ENCODE peak calls at places on chromosomes 4 and X, in ten cellular contexts. R is GM13976; X is NCI-H526 treated with DMSO at 0.1 percent for 48 hours; L is head of caudate nucleus; F is GM13977; D is mesenteric fat pad; O is lung microvascular endothelial cell; H is body of pancreas; N is activated CD8-positive, alpha-beta memory T cell treated with anti-CD3 and anti-CD28 coated beads for 4 hours; Q is GM23248. Z is an unnamed sample.

GRCh38 chrX:7789200-7789599 is 53.8 kb upstream of the VCX start:
- DNase-seq in R (no peak), X (no peak), L (no peak), F (no peak), D (no peak), O (no peak), H (no peak), N (no peak), Q (no peak), Z (no peak)

GRCh38 chr4:108359130-108359709 is 190.5 kb upstream of the LEF1 start:
- DNase-seq in R (no peak), X (no peak), L (no peak), F (no peak), D (no peak), O (no peak), H (no peak), N (no peak), Q (no peak), Z (no peak)

GRCh38 chr4:35970366-35970960 is 273.9 kb downstream of the ARAP2 start:
- DNase-seq in R (no peak), X (no peak), L (no peak), F (no peak), D (no peak), O (no peak), H (no peak), N (no peak), Q (no peak), Z (no peak)

GRCh38 chr4:37685726-37686372 is 327 bp downstream of the RELL1 start:
- DNase-seq in R (peak; percentile 52), X (peak; percentile 63), L (no peak), F (no peak), D (peak; percentile 90), O (peak; percentile 45), H (peak; percentile 65), N (no peak), Q (peak; percentile 76), Z (peak; percentile 86)

GRCh38 chr4:184142121-184143000 is 75.3 kb downstream of the ENPP6 start:
- DNase-seq in R (no peak), X (no peak), L (no peak), F (no peak), D (no peak), O (no peak), H (no peak), N (no peak), Q (no peak), Z (no peak)

GRCh38 chrX:118181030-118181429 is 64.4 kb upstream of the KLHL13 start:
- DNase-seq in R (no peak), X (no peak), L (no peak), F (no peak), D (no peak), O (no peak), H (no peak), N (no peak), Q (peak; percentile 5), Z (no peak)

GRCh38 chrX:107629533-107629909 is 1.2 kb downstream of the PRPS1 start:
- DNase-seq in R (no peak), X (peak; percentile 24), L (no peak), F (no peak), D (no peak), O (peak; percentile 25), H (peak; percentile 12), N (no peak), Q (peak; percentile 63), Z (no peak)

GRCh38 chr4:38967260-38968095 is 64.7 kb downstream of the TMEM156 start:
- DNase-seq in R (no peak), X (no peak), L (no peak), F (no peak), D (no peak), O (peak; percentile 69), H (no peak), N (no peak), Q (peak; percentile 92), Z (no peak)

GRCh38 chrX:148755111-148755510 is 254.7 kb downstream of the AFF2 start:
- DNase-seq in R (no peak), X (no peak), L (no peak), F (no peak), D (no peak), O (no peak), H (no peak), N (no peak), Q (peak; percentile 13), Z (no peak)

GRCh38 chrX:39470588-39471155 is 627.1 kb downstream of the BCOR start:
- DNase-seq in R (no peak), X (no peak), L (peak; percentile 21), F (no peak), D (no peak), O (no peak), H (no peak), N (no peak), Q (peak; percentile 61), Z (no peak)

GRCh38 chr4:5758741-5759140 is 47.7 kb downstream of the EVC start:
- DNase-seq in R (no peak), X (no peak), L (no peak), F (no peak), D (peak; percentile 51), O (peak; percentile 95), H (no peak), N (no peak), Q (peak; percentile 99), Z (no peak)

GRCh38 chr4:2935762-2936743 is 27.2 kb downstream of the NOP14 start:
- DNase-seq in R (peak; percentile 57), X (no peak), L (no peak), F (no peak), D (peak; percentile 83), O (no peak), H (no peak), N (no peak), Q (peak; percentile 32), Z (peak; percentile 15)

GRCh38 chrX:73855546-73855945 is 292.5 kb downstream of the CHIC1 start:
- DNase-seq in R (peak; percentile 41), X (peak; percentile 5), L (peak; percentile 76), F (peak; percentile 57), D (no peak), O (peak; percentile 66), H (peak; percentile 80), N (peak; percentile 42), Q (peak; percentile 75), Z (peak; percentile 89)

GRCh38 chr4:6492027-6492590 is 19.7 kb upstream of the PPP2R2C start:
- DNase-seq in R (no peak), X (no peak), L (no peak), F (no peak), D (no peak), O (no peak), H (no peak), N (no peak), Q (no peak), Z (no peak)

GRCh38 chr4:24067781-24068193 is 177.9 kb upstream of the PPARGC1A start:
- DNase-seq in R (no peak), X (no peak), L (no peak), F (no peak), D (no peak), O (peak; percentile 55), H (peak; percentile 31), N (no peak), Q (peak; percentile 69), Z (no peak)

GRCh38 chr4:72899214-72899613 is 170.3 kb downstream of the COX18 start:
- DNase-seq in R (no peak), X (no peak), L (no peak), F (no peak), D (no peak), O (no peak), H (no peak), N (no peak), Q (no peak), Z (no peak)

GRCh38 chr4:71187399-71188196 is 151.2 kb upstream of the SLC4A4 start:
- DNase-seq in R (no peak), X (no peak), L (peak; percentile 20), F (peak; percentile 44), D (no peak), O (no peak), H (peak; percentile 61), N (no peak), Q (peak; percentile 85), Z (peak; percentile 15)

GRCh38 chr4:137310593-137311490 is 221.5 kb downstream of the PCDH18 start:
- DNase-seq in R (no peak), X (no peak), L (no peak), F (no peak), D (no peak), O (no peak), H (no peak), N (no peak), Q (peak; percentile 85), Z (no peak)

GRCh38 chr4:124754671-124755070 is 42.1 kb upstream of the ANKRD50 start:
- DNase-seq in R (no peak), X (no peak), L (no peak), F (no peak), D (no peak), O (no peak), H (no peak), N (no peak), Q (peak; percentile 14), Z (no peak)

GRCh38 chr4:186485621-186486062 is 69.7 kb downstream of the MTNR1A start:
- DNase-seq in R (no peak), X (peak; percentile 7), L (peak; percentile 38), F (no peak), D (no peak), O (no peak), H (peak; percentile 53), N (no peak), Q (peak; percentile 44), Z (peak; percentile 56)

GRCh38 chr4:183344523-183345255 is 22.5 kb upstream of the CLDN24 start:
- DNase-seq in R (no peak), X (no peak), L (no peak), F (no peak), D (peak; percentile 59), O (peak; percentile 49), H (no peak), N (no peak), Q (no peak), Z (no peak)

GRCh38 chrX:40144576-40144975 is 46.8 kb upstream of the BCOR start:
- DNase-seq in R (no peak), X (no peak), L (no peak), F (no peak), D (no peak), O (no peak), H (no peak), N (no peak), Q (no peak), Z (no peak)

GRCh38 chr4:117700111-117700892 is 334.0 kb upstream of the NDST3 start:
- DNase-seq in R (peak; percentile 4), X (no peak), L (no peak), F (peak; percentile 7), D (no peak), O (no peak), H (no peak), N (no peak), Q (no peak), Z (no peak)

GRCh38 chrX:16516473-16516872 is 133.5 kb upstream of the S100G start:
- DNase-seq in R (no peak), X (no peak), L (no peak), F (no peak), D (no peak), O (no peak), H (no peak), N (no peak), Q (peak; percentile 5), Z (no peak)

GRCh38 chr4:145480257-145480656 is 1.4 kb upstream of the SMAD1 start:
- DNase-seq in R (no peak), X (no peak), L (no peak), F (no peak), D (no peak), O (no peak), H (no peak), N (no peak), Q (peak; percentile 3), Z (no peak)

GRCh38 chr4:3613980-3614730 is 81.9 kb upstream of the LRPAP1 start:
- DNase-seq in R (no peak), X (no peak), L (no peak), F (no peak), D (no peak), O (no peak), H (peak; percentile 60), N (no peak), Q (peak; percentile 29), Z (no peak)

GRCh38 chr4:122914938-122915337 is 7.5 kb downstream of the NUDT6 start:
- DNase-seq in R (no peak), X (no peak), L (no peak), F (no peak), D (no peak), O (peak; percentile 55), H (no peak), N (no peak), Q (peak; percentile 82), Z (no peak)

GRCh38 chr4:188423039-188423438 is 283.8 kb downstream of the TRIML1 start:
- DNase-seq in R (no peak), X (no peak), L (no peak), F (no peak), D (no peak), O (no peak), H (no peak), N (no peak), Q (no peak), Z (no peak)

Z was measured in posterior cingulate gyrus.